ENCODE peak calls at places on chromosomes 5 and 9, in nine cellular contexts. W is ovary, B is Panc1, H is sigmoid colon, C is aorta, J is Karpas-422, M is IMR-90, Z is heart left ventricle, F is adipocyte. N is an unnamed sample.
A peak's percentile ranks its signal among the peaks of the same experiment; 100 is the strongest.

GRCh38 chr9:128689820-128690683 is 1.0 kb downstream of the SET start:
- DNase-seq in Z (peak; percentile 46), W (peak; percentile 64), B (no peak), C (peak; percentile 51), M (peak; percentile 37), F (peak; percentile 77), J (peak; percentile 74), H (peak; percentile 76), N (peak; percentile 80)

GRCh38 chr9:135307314-135307713 is 172.3 kb upstream of the PPP1R26 start:
- DNase-seq in F (no peak), H (no peak), W (no peak), C (no peak), J (no peak), B (no peak), Z (no peak), M (no peak), N (no peak)

GRCh38 chr5:74063821-74064598 is 438.0 kb downstream of the ARHGEF28 start:
- DNase-seq in W (no peak), M (peak; percentile 72), B (peak; percentile 25), F (peak; percentile 37), J (no peak), C (no peak), Z (no peak), H (no peak), N (no peak)

GRCh38 chr5:121962347-121962670 is 534 bp downstream of the SRFBP1 start:
- DNase-seq in J (peak; percentile 68), F (peak; percentile 45), Z (no peak), C (no peak), W (no peak), M (no peak), B (no peak), H (no peak), N (no peak)

GRCh38 chr9:34552986-34553385 is 30.2 kb upstream of the ENHO start:
- DNase-seq in H (peak; percentile 24), F (no peak), J (no peak), C (peak; percentile 24), M (no peak), B (no peak), W (no peak), Z (no peak), N (no peak)

GRCh38 chr5:27473300-27474053 is 435.1 kb upstream of the CDH9 start:
- DNase-seq in M (no peak), B (no peak), J (no peak), F (no peak), H (no peak), Z (no peak), C (no peak), W (no peak), N (no peak)

GRCh38 chr5:173629628-173630027 is 13.2 kb upstream of the BOD1 start:
- DNase-seq in B (no peak), J (peak; percentile 88), M (no peak), C (no peak), H (no peak), W (no peak), Z (no peak), F (no peak), N (no peak)

GRCh38 chr5:173670130-173670591 is 53.7 kb upstream of the BOD1 start:
- DNase-seq in M (peak; percentile 29), B (no peak), C (no peak), H (no peak), F (peak; percentile 58), W (no peak), Z (no peak), J (no peak), N (no peak)

GRCh38 chr9:105176194-105176593 is 68.3 kb upstream of the SLC44A1 start:
- DNase-seq in C (no peak), M (no peak), H (no peak), Z (no peak), F (no peak), W (no peak), J (no peak), B (no peak), N (no peak)

GRCh38 chr5:178357127-178357526 is 124.5 kb upstream of the PHYKPL start:
- DNase-seq in H (no peak), C (peak; percentile 56), F (no peak), W (peak; percentile 46), M (no peak), B (no peak), Z (no peak), J (no peak), N (no peak)

GRCh38 chr5:180098991-180099732 is 27.6 kb upstream of the RNF130 start:
- DNase-seq in F (no peak), W (no peak), C (no peak), B (no peak), J (no peak), H (no peak), M (no peak), Z (no peak), N (no peak)

GRCh38 chr9:120521101-120521500 is 58.9 kb downstream of the CDK5RAP2 start:
- DNase-seq in B (no peak), J (no peak), C (no peak), M (no peak), H (no peak), F (no peak), Z (no peak), W (no peak), N (no peak)
- H3K36me3 ChIP-seq in B (peaks cover 13% of the 10 kb centered on the region), J (peaks cover 60% of the 10 kb centered on the region), C (peaks cover 5% of the 10 kb centered on the region), M (peaks cover 19% of the 10 kb centered on the region), H (peaks cover 23% of the 10 kb centered on the region), F (peaks cover 33% of the 10 kb centered on the region), Z (peaks cover 41% of the 10 kb centered on the region), W (no peaks in the 10 kb centered on the region), N (no peaks in the 10 kb centered on the region)

GRCh38 chr9:92120138-92120537 is 4.9 kb upstream of the SPTLC1 start:
- DNase-seq in J (no peak), F (no peak), Z (no peak), C (no peak), B (no peak), W (no peak), H (no peak), M (no peak), N (no peak)

GRCh38 chr9:92119581-92119980 is 4.4 kb upstream of the SPTLC1 start:
- DNase-seq in H (no peak), F (no peak), B (no peak), M (no peak), Z (no peak), J (no peak), C (no peak), W (no peak), N (no peak)

GRCh38 chr9:92115977-92116285 is 718 bp upstream of the SPTLC1 start:
- DNase-seq in Z (no peak), B (no peak), M (no peak), C (no peak), H (no peak), F (no peak), J (peak; percentile 59), W (no peak), N (no peak)
- H3K4me3 ChIP-seq in Z (peak overlapping the region; percentile 77), B (peak overlapping the region; percentile 63), M (peak overlapping the region; percentile 80), C (peak overlapping the region; percentile 52), H (peak overlapping the region; percentile 91), F (peak overlapping the region; percentile 97), J (peak overlapping the region; percentile 74), W (peak overlapping the region; percentile 69), N (no peak overlapping the region)

DNA sequence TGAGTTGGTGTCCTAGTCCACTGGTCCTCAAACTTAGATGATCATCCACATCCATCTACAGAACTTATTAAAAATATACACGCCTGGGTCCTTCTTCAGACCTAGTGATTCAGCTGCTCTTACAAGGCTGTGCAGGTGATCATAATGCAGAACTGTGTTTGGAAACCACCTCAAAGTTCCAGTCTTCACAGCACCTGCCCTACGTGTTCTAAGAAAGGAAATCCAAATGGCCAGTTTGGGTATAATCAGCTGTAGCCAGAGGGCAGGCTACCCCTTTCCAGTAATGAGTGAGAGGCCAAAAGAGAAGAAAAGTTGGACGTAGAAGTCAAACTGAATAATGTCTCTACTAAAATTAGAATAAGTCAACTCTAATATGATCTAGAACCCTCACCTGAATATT is 15.4 kb downstream of the REEP5 start:
- DNase-seq in M (no peak), F (no peak), W (no peak), Z (no peak), B (no peak), H (no peak), C (no peak), J (no peak), N (no peak)
- H3K36me3 ChIP-seq in M (peaks cover 20% of the 10 kb centered on the region), F (peaks cover 48% of the 10 kb centered on the region), W (no peaks in the 10 kb centered on the region), Z (peaks cover 14% of the 10 kb centered on the region), B (peaks cover 22% of the 10 kb centered on the region), H (peaks cover 9% of the 10 kb centered on the region), C (peaks cover 3% of the 10 kb centered on the region), J (peaks cover 61% of the 10 kb centered on the region), N (no peaks in the 10 kb centered on the region)

GRCh38 chr5:141524604-141525597 is 36.0 kb downstream of the PCDHGC5 start:
- DNase-seq in C (peak; percentile 86), W (peak; percentile 92), J (peak; percentile 91), M (peak; percentile 97), Z (peak; percentile 88), B (peak; percentile 84), H (peak; percentile 96), F (peak; percentile 99), N (peak; percentile 96)
- H3K4me3 ChIP-seq in C (no peak overlapping the region), W (no peak overlapping the region), J (peak overlapping the region; percentile 35), M (no peak overlapping the region), Z (no peak overlapping the region), B (no peak overlapping the region), H (no peak overlapping the region), F (peak overlapping the region; percentile 36), N (no peak overlapping the region)

GRCh38 chr5:31452314-31452713 is 79.6 kb downstream of the DROSHA start:
- DNase-seq in C (no peak), B (no peak), F (no peak), J (no peak), Z (no peak), H (no peak), M (peak; percentile 17), W (no peak), N (no peak)
- H3K36me3 ChIP-seq in C (peaks cover 6% of the 10 kb centered on the region), B (peaks cover 4% of the 10 kb centered on the region), F (peaks cover 52% of the 10 kb centered on the region), J (peaks cover 20% of the 10 kb centered on the region), Z (peaks cover 40% of the 10 kb centered on the region), H (no peaks in the 10 kb centered on the region), M (peaks cover 14% of the 10 kb centered on the region), W (no peaks in the 10 kb centered on the region), N (no peaks in the 10 kb centered on the region)

N was measured in hepatocyte.